ENCODE peak calls at places on chromosome 4, in eight cellular contexts. N is T-helper 2 cell; L is NCI-H460; K is activated CD4-positive, alpha-beta T cell treated with anti-CD3 and anti-CD28 coated beads for 4 hours; E is iris pigment epithelial cell; M is MM.1S; P is effector CD4-positive, alpha-beta T cell; U is ovary. A is an unnamed sample.

GRCh38 chr4:108272566-108272965 is 103.8 kb upstream of the LEF1 start:
- DNase-seq in N (no peak), L (no peak), K (no peak), E (peak), M (no peak), P (no peak), U (no peak), A (peak)

GRCh38 chr4:101019941-101020401 is 327.4 kb downstream of the PPP3CA start:
- DNase-seq in N (no peak), L (peak), K (peak), E (peak), M (peak), P (peak), U (no peak), A (no peak)

GRCh38 chr4:182188622-182189021 is 54.6 kb upstream of the TENM3 start:
- DNase-seq in N (no peak), L (no peak), K (no peak), E (peak), M (no peak), P (no peak), U (no peak), A (peak)

GRCh38 chr4:22969314-22969896 is 276.7 kb downstream of the GBA3 start:
- DNase-seq in N (no peak), L (peak), K (no peak), E (peak), M (no peak), P (no peak), U (no peak), A (peak)

GRCh38 chr4:45580306-45580705 is 543.5 kb downstream of the GABRG1 start:
- DNase-seq in N (no peak), L (no peak), K (no peak), E (no peak), M (no peak), P (no peak), U (no peak), A (no peak)

GRCh38 chr4:24657768-24658617 is 73.6 kb upstream of the DHX15 start:
- DNase-seq in N (no peak), L (peak), K (no peak), E (peak), M (peak), P (no peak), U (no peak), A (peak)

GRCh38 chr4:7683126-7683703 is 248.5 kb upstream of the PSAPL1 start:
- DNase-seq in N (no peak), L (no peak), K (no peak), E (no peak), M (no peak), P (no peak), U (no peak), A (no peak)

GRCh38 chr4:177118596-177118995 is 191.1 kb upstream of the NEIL3 start:
- DNase-seq in N (no peak), L (peak), K (no peak), E (peak), M (no peak), P (no peak), U (peak), A (peak)

GRCh38 chr4:143641406-143641805 is 59.1 kb downstream of the FREM3 start:
- DNase-seq in N (no peak), L (no peak), K (no peak), E (no peak), M (no peak), P (no peak), U (no peak), A (no peak)